ENCODE peak calls at places on chromosomes 5 and 9, in nine cellular contexts. H is upper lobe of right lung, X is AG04450, A is psoas muscle, S is coronary artery, C is SK-N-SH, I is heart left ventricle, J is sigmoid colon, K is neural progenitor cell. G is an unnamed sample.

GRCh38 chr5:92890841-92891244 is 690.2 kb downstream of the NR2F1-AS1 start:
- DNase-seq in X (no peak), J (no peak), K (no peak), A (no peak), S (no peak), I (no peak), H (no peak), C (no peak), G (no peak)

GRCh38 chr5:139903805-139904565 is 108.4 kb downstream of the PSD2 start:
- DNase-seq in K (peak), J (peak), A (peak), H (peak), I (no peak), X (no peak), C (peak), S (no peak), G (no peak)

GRCh38 chr9:135156525-135157510 is 69.3 kb downstream of the OLFM1 start:
- DNase-seq in J (no peak), I (peak), C (no peak), H (peak), K (peak), X (no peak), A (peak), S (no peak), G (no peak)

GRCh38 chr5:122434120-122434519 is 122.1 kb downstream of the SNCAIP start:
- DNase-seq in I (no peak), H (no peak), C (no peak), X (no peak), J (no peak), S (no peak), K (no peak), A (no peak), G (no peak)

GRCh38 chr5:146441896-146442295 is 5.2 kb upstream of the TCERG1 start:
- DNase-seq in I (no peak), S (no peak), C (no peak), J (no peak), H (no peak), K (no peak), A (no peak), X (no peak), G (no peak)

GRCh38 chr5:170633235-170634041 is 129.6 kb downstream of the KCNIP1 start:
- DNase-seq in I (peak), K (peak), X (peak), C (peak), S (peak), H (peak), J (peak), A (peak), G (peak)

GRCh38 chr5:5340206-5340729 is 82.2 kb upstream of the ICE1 start:
- DNase-seq in C (peak), H (no peak), J (peak), K (peak), A (peak), X (peak), S (peak), I (peak), G (peak)

GRCh38 chr9:134185536-134186011 is 21.2 kb upstream of the RNU6ATAC start:
- DNase-seq in C (peak), A (no peak), X (no peak), J (peak), K (no peak), S (no peak), H (peak), I (no peak), G (no peak)

GRCh38 chr5:139678283-139678613 is 30.1 kb downstream of the CXXC5 start:
- DNase-seq in A (no peak), X (no peak), K (no peak), I (no peak), S (no peak), H (no peak), J (no peak), C (no peak), G (no peak)

GRCh38 chr5:76025069-76025468 is 58.1 kb upstream of the SV2C start:
- DNase-seq in H (no peak), K (no peak), A (no peak), I (no peak), X (no peak), C (peak), S (no peak), J (no peak), G (no peak)

GRCh38 chr5:180611140-180611850 is 20.0 kb upstream of the SCGB3A1 start:
- DNase-seq in J (no peak), C (peak), S (no peak), X (no peak), H (no peak), A (no peak), I (no peak), K (peak), G (no peak)

GRCh38 chr9:26264709-26265601 is 586.7 kb upstream of the TUSC1 start:
- DNase-seq in A (no peak), H (no peak), I (no peak), S (no peak), X (peak), C (no peak), J (no peak), K (no peak), G (no peak)

GRCh38 chr5:36630201-36630968 is 24.0 kb downstream of the SLC1A3 start:
- DNase-seq in C (no peak), A (no peak), X (no peak), J (no peak), H (no peak), K (no peak), S (no peak), I (no peak), G (no peak)

GRCh38 chr9:107020040-107020530 is 157.1 kb downstream of the ZNF462 start:
- DNase-seq in X (peak), K (peak), S (no peak), C (no peak), A (no peak), J (peak), H (no peak), I (peak), G (no peak)

GRCh38 chr9:88312517-88313103 is 75.6 kb upstream of the SPIN1 start:
- DNase-seq in A (no peak), I (no peak), C (no peak), K (no peak), H (no peak), X (no peak), S (no peak), J (peak), G (no peak)

GRCh38 chr9:132409828-132410528 is at the start of gene CFAP77:
- DNase-seq in A (peak), X (peak), C (peak), J (peak), S (no peak), H (peak), I (peak), K (peak), G (peak)

GRCh38 chr5:139764250-139764791 is 31.3 kb upstream of the PSD2 start:
- DNase-seq in J (no peak), I (no peak), H (no peak), K (peak), C (peak), S (no peak), A (no peak), X (no peak), G (no peak)

GRCh38 chr9:96674914-96675538 is 19.9 kb upstream of the PRXL2C start:
- DNase-seq in C (no peak), J (no peak), H (no peak), K (no peak), I (no peak), X (no peak), S (no peak), A (no peak), G (no peak)

GRCh38 chr9:106797299-106797698 is 65.7 kb upstream of the ZNF462 start:
- DNase-seq in I (no peak), A (no peak), C (no peak), S (no peak), H (no peak), X (no peak), K (no peak), J (no peak), G (peak)

GRCh38 chr5:37668524-37669047 is 171.3 kb downstream of the GDNF start:
- DNase-seq in J (peak), I (peak), S (no peak), C (no peak), K (no peak), X (peak), A (peak), H (no peak), G (peak)

GRCh38 chr5:88833371-88834107 is 49.4 kb downstream of the MEF2C start:
- DNase-seq in K (no peak), X (no peak), S (peak), H (no peak), I (peak), C (no peak), A (no peak), J (peak), G (no peak)

GRCh38 chr9:98231770-98232478 is 23.5 kb downstream of the TBC1D2 start:
- DNase-seq in A (no peak), C (no peak), J (peak), K (no peak), I (no peak), H (no peak), S (no peak), X (peak), G (no peak)

GRCh38 chr9:98230789-98231188 is 24.7 kb downstream of the TBC1D2 start:
- DNase-seq in C (no peak), I (no peak), J (no peak), A (no peak), K (no peak), X (no peak), H (peak), S (no peak), G (no peak)

GRCh38 chr9:98229620-98230019 is 25.8 kb downstream of the TBC1D2 start:
- DNase-seq in I (no peak), C (no peak), A (no peak), J (peak), K (no peak), H (no peak), S (no peak), X (no peak), G (no peak)

GRCh38 chr9:98229090-98229395 is 26.4 kb downstream of the TBC1D2 start:
- DNase-seq in I (no peak), A (no peak), S (no peak), C (no peak), H (no peak), K (no peak), J (no peak), X (no peak), G (no peak)

DNA sequence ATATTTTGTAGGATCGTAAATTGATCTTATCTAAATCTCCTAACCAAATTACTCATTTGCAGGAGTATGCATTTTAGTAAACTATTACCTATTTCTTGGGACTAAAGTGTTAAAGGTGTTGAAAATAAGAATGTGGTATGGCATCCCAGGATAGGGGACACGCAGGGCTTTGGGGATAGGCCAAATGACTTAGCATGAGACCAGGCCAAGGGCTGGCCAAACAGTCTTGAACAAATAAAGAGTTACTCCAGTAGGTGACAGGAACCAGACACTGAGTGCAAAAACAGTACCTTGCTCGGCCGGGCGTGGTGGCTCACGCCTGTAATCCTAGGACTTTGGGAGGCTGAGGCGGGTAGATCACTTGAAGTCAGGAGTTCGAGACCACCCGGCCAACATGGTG is 25.1 kb downstream of the TBC1D2 start:
- DNase-seq in X (no peak), K (no peak), S (no peak), C (no peak), A (no peak), H (peak), J (peak), I (no peak), G (peak)
- H3K27ac ChIP-seq in X (no peak), K (no peak), S (no peak), C (no peak), A (no peak), H (no peak), J (no peak), I (no peak), G (peak)

DNA sequence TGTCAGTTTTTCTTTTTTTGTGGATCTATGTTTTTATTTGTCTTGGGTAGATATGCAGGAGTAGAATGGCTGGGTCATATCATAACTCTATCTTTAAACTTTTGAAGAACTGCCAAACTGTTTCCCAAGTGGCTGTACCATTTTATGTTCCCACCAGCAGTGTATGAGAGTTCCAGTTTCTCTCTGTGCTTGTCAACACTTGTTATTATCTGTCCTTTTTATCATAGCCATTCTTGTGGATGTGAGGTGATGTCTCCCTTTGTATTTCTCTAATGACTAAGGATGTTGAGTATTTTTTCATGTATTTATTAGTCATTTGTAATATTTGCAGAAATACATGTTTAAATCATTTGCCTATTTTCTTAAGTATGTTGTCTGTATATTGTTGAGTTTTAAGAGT is 17.4 kb upstream of the FAT2 start:
- DNase-seq in X (no peak), I (no peak), C (no peak), K (no peak), J (no peak), S (no peak), H (no peak), A (no peak), G (no peak)
- TF ChIP-seq CTCF in X (no peak), I (no peak), C (no peak), K (no peak), J (no peak), S (no peak), H (no peak), A (no peak), G (no peak)

DNA sequence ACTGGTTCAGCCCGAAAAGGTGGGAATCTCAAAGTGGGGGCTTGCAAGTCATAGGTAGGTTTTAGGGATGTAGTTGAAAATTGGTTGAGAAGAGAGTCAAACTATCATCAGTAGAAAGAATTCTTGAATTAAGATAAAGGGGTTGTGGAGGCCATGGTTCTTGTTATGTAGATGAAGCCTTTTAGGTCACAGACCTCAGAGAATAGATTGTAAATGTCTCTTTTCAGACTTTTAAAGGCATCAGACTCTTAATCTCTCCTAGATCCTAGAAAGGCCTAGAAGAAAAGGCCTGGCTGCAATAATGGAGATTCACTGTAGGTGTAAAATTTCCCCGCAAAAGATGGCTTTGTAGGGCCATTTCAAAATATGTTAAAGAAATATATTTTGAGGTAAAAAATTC is 96.4 kb downstream of the PSAT1 start:
- DNase-seq in S (no peak), J (no peak), X (no peak), C (no peak), I (no peak), H (no peak), K (no peak), A (no peak), G (no peak)
- H3K4me3 ChIP-seq in S (no peak), J (no peak), X (no peak), C (no peak), I (no peak), H (no peak), K (no peak), A (no peak), G (no peak)

GRCh38 chr5:178642351-178642909 is 15.6 kb upstream of the CLK4 start:
- DNase-seq in A (no peak), X (peak), S (peak), H (no peak), C (peak), I (no peak), J (no peak), K (no peak), G (no peak)
- H3K27ac ChIP-seq in A (no peak), X (no peak), S (no peak), H (no peak), C (no peak), I (no peak), J (no peak), K (no peak), G (no peak)

DNA sequence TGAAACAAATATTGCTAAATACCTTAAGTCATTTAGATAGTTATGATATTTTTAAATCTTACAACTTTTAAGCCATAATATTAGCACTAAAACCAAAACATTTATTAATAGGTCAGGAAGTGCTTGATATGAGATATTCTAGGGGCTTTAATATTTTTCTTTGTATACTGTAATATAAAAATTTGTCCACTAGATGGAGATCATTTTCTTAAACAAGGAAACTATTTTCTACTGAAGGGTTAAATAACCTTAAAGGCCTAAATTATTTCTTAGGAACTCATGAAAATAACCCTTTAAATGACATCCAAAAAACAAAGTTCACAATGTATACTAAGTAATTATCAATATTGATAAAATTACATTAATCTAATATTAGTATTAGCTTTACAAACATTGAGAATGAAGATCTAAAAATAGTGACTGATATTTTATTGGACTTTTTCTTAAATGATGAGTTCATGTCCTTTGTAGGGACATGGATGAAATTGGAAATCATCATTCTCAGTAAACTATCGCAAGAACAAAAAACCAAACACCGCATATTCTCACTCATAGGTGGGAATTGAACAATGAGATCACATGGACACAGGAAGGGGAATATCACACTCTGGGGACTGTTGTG is 635.7 kb downstream of the RAB3C start:
- DNase-seq in A (no peak), X (no peak), I (no peak), J (no peak), H (no peak), K (no peak), C (peak), S (no peak), G (no peak)
- TF ChIP-seq CTCF in A (peak), X (peak), I (peak), J (no peak), H (peak), K (peak), C (peak), S (no peak), G (no peak)

DNA sequence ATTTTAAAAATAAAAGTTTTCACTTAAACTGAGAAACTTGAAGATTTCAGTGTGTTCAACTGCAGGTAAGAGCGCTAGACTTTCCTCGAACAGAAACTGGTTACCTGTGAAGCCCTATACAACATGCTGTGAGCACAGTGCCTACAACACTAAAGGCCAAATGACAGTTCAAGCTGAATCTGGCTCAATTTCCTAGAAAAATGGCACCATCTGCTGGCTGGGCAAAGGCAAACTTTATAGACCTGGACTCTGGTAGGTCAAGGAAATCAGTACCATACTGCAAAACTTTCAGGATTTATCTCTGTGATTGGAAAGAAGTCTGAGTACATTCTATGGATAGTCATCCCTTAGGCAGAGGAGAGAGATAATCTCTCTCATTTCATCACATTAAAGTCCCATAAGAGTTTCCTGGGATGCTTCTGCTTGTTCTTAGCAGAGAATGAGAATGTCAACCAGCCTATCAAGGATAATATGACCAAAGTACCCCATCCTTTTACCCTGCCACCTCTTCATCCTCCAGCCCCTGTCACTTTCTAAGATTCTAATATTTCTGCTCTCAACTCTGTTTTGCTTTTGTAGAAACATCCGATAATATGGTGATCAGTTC is 31.8 kb upstream of the FOXB2 start:
- DNase-seq in S (no peak), I (no peak), C (no peak), J (no peak), K (peak), X (no peak), H (no peak), A (no peak), G (peak)
- H3K4me3 ChIP-seq in S (no peak), I (no peak), C (no peak), J (no peak), K (no peak), X (no peak), H (no peak), A (no peak), G (no peak)

DNA sequence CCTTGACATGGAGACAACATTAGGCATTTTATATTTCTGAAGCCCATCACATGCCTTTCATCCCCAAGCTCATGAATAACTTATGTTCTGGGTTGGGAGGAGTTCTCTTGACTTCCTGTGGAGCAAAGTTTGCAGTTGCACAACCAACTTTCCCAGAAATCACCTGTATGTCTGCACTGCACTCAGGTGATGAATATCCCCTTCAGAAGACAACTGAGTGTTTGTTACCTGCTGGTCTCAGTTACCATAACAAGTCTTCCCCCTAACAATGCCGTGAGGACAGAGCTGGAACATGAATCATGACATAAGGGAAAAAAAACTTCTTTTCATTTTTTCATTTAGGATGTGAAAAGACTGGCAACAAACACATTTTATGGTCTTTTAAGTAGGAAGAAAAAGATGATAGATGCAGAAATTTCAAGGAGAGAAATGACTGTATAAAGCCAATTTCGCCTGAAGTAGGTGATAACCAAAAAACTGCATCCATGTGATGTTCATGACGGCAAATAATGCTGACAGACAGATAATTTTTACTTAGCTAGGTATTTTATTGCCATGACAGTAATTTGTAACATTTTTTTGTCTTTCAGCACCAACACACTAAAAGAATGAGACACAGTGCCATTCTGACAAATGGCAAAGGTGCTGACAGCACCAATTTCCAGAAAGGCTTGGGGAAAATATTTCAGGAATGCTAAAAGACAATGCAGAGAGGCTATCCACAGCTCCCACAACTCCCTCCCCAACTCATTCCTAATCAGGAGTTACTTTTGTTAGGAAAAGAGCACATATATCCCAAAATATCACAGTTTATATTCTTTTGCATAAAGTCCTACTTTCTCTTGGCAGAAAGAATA is 656.2 kb downstream of the PRELID2 start:
- DNase-seq in S (no peak), J (no peak), A (no peak), I (no peak), C (no peak), K (peak), H (no peak), X (no peak), G (no peak)
- H3K27ac ChIP-seq in S (no peak), J (no peak), A (no peak), I (no peak), C (no peak), K (peak), H (no peak), X (no peak), G (no peak)

GRCh38 chr9:33277484-33277883 is 12.6 kb downstream of the CHMP5 start:
- DNase-seq in C (no peak), I (no peak), J (no peak), A (no peak), X (no peak), K (no peak), S (no peak), H (no peak), G (no peak)
- TF ChIP-seq CTCF in C (no peak), I (no peak), J (no peak), A (no peak), X (no peak), K (no peak), S (no peak), H (no peak), G (no peak)